ENCODE peak calls at places on chromosome 18, in ten cellular contexts. E is activated effector memory CD4-positive, alpha-beta T cell treated with anti-CD3 and anti-CD28 coated beads, Interleukin-2, amount 50 U/mL, for 16 hours; A is A172; Q is amniotic epithelial cell; P is NCI-H2029; G is heart right ventricle; R is Calu3; L is HT-29; Z is coronary artery; U is GM04503. N is an unnamed sample.

GRCh38 chr18:48455555-48456478 is 46.6 kb upstream of the ZBTB7C start:
- DNase-seq in G (no peak), A (peak), P (no peak), R (peak), Z (no peak), E (peak), Q (peak), L (peak), U (peak), N (no peak)

GRCh38 chr18:44696892-44697291 is 16.2 kb downstream of the SETBP1 start:
- DNase-seq in Z (no peak), U (no peak), E (no peak), P (no peak), G (peak), R (peak), A (no peak), Q (no peak), L (no peak), N (no peak)

GRCh38 chr18:64982414-64983096 is 768.3 kb upstream of the CDH7 start:
- DNase-seq in L (no peak), U (no peak), A (no peak), P (no peak), E (no peak), R (no peak), Z (no peak), G (no peak), Q (no peak), N (no peak)

GRCh38 chr18:46718501-46719341 is 38.1 kb downstream of the ST8SIA5 start:
- DNase-seq in U (peak), L (no peak), Z (no peak), E (no peak), A (peak), Q (no peak), G (no peak), P (no peak), R (no peak), N (no peak)

GRCh38 chr18:56248613-56249235 is 389.7 kb downstream of the TXNL1 start:
- DNase-seq in R (no peak), E (no peak), Z (no peak), U (no peak), Q (no peak), A (no peak), L (no peak), P (no peak), G (no peak), N (no peak)

GRCh38 chr18:58069721-58070292 is 25.8 kb downstream of the NEDD4L start:
- DNase-seq in P (no peak), G (no peak), A (no peak), L (no peak), R (no peak), U (no peak), Z (no peak), Q (no peak), E (no peak), N (no peak)

GRCh38 chr18:78777992-78778391 is 201.6 kb upstream of the SALL3 start:
- DNase-seq in U (no peak), A (no peak), R (no peak), Z (no peak), Q (no peak), G (no peak), L (no peak), E (no peak), P (no peak), N (peak)

GRCh38 chr18:59705145-59705544 is 7.9 kb upstream of the CCBE1 start:
- DNase-seq in Q (peak), Z (no peak), R (no peak), G (no peak), P (no peak), E (no peak), U (no peak), L (no peak), A (no peak), N (no peak)

GRCh38 chr18:48802543-48803428 is 148.0 kb downstream of the SMAD7 start:
- DNase-seq in E (peak), Z (peak), Q (no peak), U (no peak), P (no peak), A (no peak), R (no peak), L (no peak), G (no peak), N (peak)

GRCh38 chr18:35407871-35408481 is 30.8 kb upstream of the ZNF396 start:
- DNase-seq in Z (no peak), R (peak), G (peak), Q (peak), U (no peak), L (peak), E (no peak), P (peak), A (peak), N (no peak)

GRCh38 chr18:75314606-75315005 is 104.0 kb downstream of the TSHZ1 start:
- DNase-seq in A (no peak), Z (no peak), E (no peak), U (no peak), L (no peak), G (no peak), Q (no peak), R (no peak), P (no peak), N (no peak)

GRCh38 chr18:9150116-9150515 is 13.5 kb downstream of the ANKRD12 start:
- DNase-seq in L (no peak), A (no peak), E (no peak), R (no peak), Q (no peak), G (no peak), U (no peak), Z (no peak), P (no peak), N (no peak)

GRCh38 chr18:31648966-31649429 is 35.4 kb downstream of the B4GALT6 start:
- DNase-seq in U (peak), A (peak), P (no peak), G (no peak), L (peak), E (no peak), R (peak), Z (no peak), Q (peak), N (no peak)

GRCh38 chr18:49250819-49251388 is 209.5 kb downstream of the DYM start:
- DNase-seq in L (no peak), Z (no peak), G (no peak), R (peak), E (no peak), A (peak), P (no peak), U (no peak), Q (peak), N (no peak)

GRCh38 chr18:56831988-56832387 is 180.8 kb downstream of the WDR7 start:
- DNase-seq in U (no peak), G (no peak), R (no peak), L (peak), E (no peak), Z (no peak), Q (peak), P (no peak), A (no peak), N (no peak)

GRCh38 chr18:48942554-48943261 is 8.1 kb downstream of the SMAD7 start:
- DNase-seq in P (no peak), A (peak), E (no peak), Q (peak), R (peak), U (peak), Z (peak), L (peak), G (no peak), N (no peak)

GRCh38 chr18:43931439-43931838 is 654.1 kb upstream of the SYT4 start:
- DNase-seq in G (peak), A (no peak), R (no peak), Q (no peak), E (no peak), P (no peak), U (no peak), Z (no peak), L (no peak), N (no peak)

GRCh38 chr18:10072659-10073309 is 159.0 kb downstream of the VAPA start:
- DNase-seq in Q (peak), Z (no peak), G (no peak), E (no peak), R (no peak), U (peak), L (no peak), P (no peak), A (no peak), N (no peak)

GRCh38 chr18:32919799-32920198 is 147.0 kb upstream of the KLHL14 start:
- DNase-seq in P (peak), Q (peak), Z (no peak), L (peak), U (no peak), E (no peak), G (no peak), R (peak), A (peak), N (no peak)

GRCh38 chr18:33169218-33169617 is 271.3 kb downstream of the CCDC178 start:
- DNase-seq in R (no peak), E (no peak), A (no peak), U (no peak), P (no peak), L (no peak), G (no peak), Z (no peak), Q (no peak), N (no peak)

GRCh38 chr18:39959839-39960238 is 1995.2 kb upstream of the PIK3C3 start:
- DNase-seq in L (no peak), A (peak), U (no peak), E (no peak), G (no peak), Z (no peak), R (no peak), P (no peak), Q (peak), N (no peak)

GRCh38 chr18:14976736-14977430 is 228.9 kb downstream of the ANKRD30B start:
- DNase-seq in A (peak), P (no peak), G (no peak), R (no peak), Z (no peak), E (no peak), U (no peak), L (peak), Q (no peak), N (no peak)

GRCh38 chr18:76819411-76820136 is 2.8 kb upstream of the ZNF236 start:
- DNase-seq in R (no peak), Z (no peak), G (no peak), A (no peak), Q (no peak), U (no peak), E (no peak), P (no peak), L (no peak), N (no peak)

GRCh38 chr18:78319934-78320333 is 659.7 kb upstream of the SALL3 start:
- DNase-seq in E (no peak), G (no peak), L (no peak), A (no peak), R (no peak), P (no peak), Q (no peak), U (no peak), Z (no peak), N (no peak)

GRCh38 chr18:22691988-22692710 is 241.0 kb upstream of the RBBP8 start:
- DNase-seq in U (peak), G (no peak), Q (peak), Z (no peak), P (no peak), L (no peak), E (no peak), A (no peak), R (no peak), N (no peak)

GRCh38 chr18:37547196-37547595 is 18.4 kb downstream of the CELF4 start:
- DNase-seq in A (no peak), P (no peak), E (no peak), R (no peak), Z (no peak), G (no peak), L (no peak), Q (no peak), U (no peak), N (no peak)

GRCh38 chr18:32271649-32272324 is 81.9 kb downstream of the MEP1B start:
- DNase-seq in A (peak), P (no peak), G (peak), U (no peak), E (no peak), L (peak), Z (no peak), Q (peak), R (peak), N (no peak)

GRCh38 chr18:32067375-32068167 is 24.1 kb upstream of the RNF138 start:
- DNase-seq in P (no peak), L (no peak), E (no peak), R (no peak), A (no peak), U (no peak), Z (no peak), Q (no peak), G (no peak), N (no peak)

GRCh38 chr18:48946329-48946835 is 4.4 kb downstream of the SMAD7 start:
- DNase-seq in R (peak), P (peak), G (no peak), L (peak), A (peak), E (no peak), Z (peak), Q (peak), U (no peak), N (no peak)

GRCh38 chr18:12283256-12283655 is 24.8 kb upstream of the TUBB6 start:
- DNase-seq in R (no peak), Z (no peak), A (peak), Q (peak), E (no peak), P (no peak), U (no peak), L (no peak), G (no peak), N (no peak)